ENCODE peak calls at places on chromosomes 1 and 21, in ten cellular contexts. B is upper lobe of right lung; X is neural progenitor cell; R is endothelial cell; Q is CD8-positive, alpha-beta T cell; K is AG09319; Y is tibial artery; G is GM13977; P is cardiac fibroblast; E is IMR-90. O is an unnamed sample.

GRCh38 chr1:11616766-11617165 is 37.5 kb downstream of the FBXO2 start:
- DNase-seq in B (no peak), X (no peak), R (no peak), Q (no peak), K (no peak), Y (no peak), G (no peak), P (no peak), E (no peak), O (no peak)

GRCh38 chr1:101198842-101199636 is 37.8 kb upstream of the S1PR1 start:
- DNase-seq in B (no peak), X (no peak), R (no peak), Q (no peak), K (no peak), Y (no peak), G (peak), P (no peak), E (no peak), O (no peak)

GRCh38 chr1:148160421-148161251 is 8.6 kb upstream of the NBPF11 start:
- DNase-seq in B (no peak), X (no peak), R (no peak), Q (no peak), K (no peak), Y (no peak), G (no peak), P (no peak), E (no peak), O (no peak)

GRCh38 chr1:19532519-19532918 is 47.2 kb upstream of the CAPZB start:
- DNase-seq in B (no peak), X (no peak), R (no peak), Q (no peak), K (no peak), Y (no peak), G (no peak), P (no peak), E (no peak), O (no peak)

GRCh38 chr21:46253610-46254124 is 25.1 kb upstream of the LSS start:
- DNase-seq in B (peak), X (no peak), R (no peak), Q (peak), K (no peak), Y (no peak), G (no peak), P (peak), E (peak), O (no peak)

GRCh38 chr1:82775402-82776000 is 974.8 kb downstream of the ADGRL2 start:
- DNase-seq in B (peak), X (peak), R (peak), Q (no peak), K (no peak), Y (no peak), G (no peak), P (peak), E (no peak), O (no peak)

GRCh38 chr1:154485106-154485505 is 16.9 kb upstream of the TDRD10 start:
- DNase-seq in B (no peak), X (no peak), R (peak), Q (no peak), K (no peak), Y (no peak), G (no peak), P (peak), E (no peak), O (no peak)

GRCh38 chr1:25766721-25767436 is 33.1 kb upstream of the SELENON start:
- DNase-seq in B (no peak), X (no peak), R (no peak), Q (no peak), K (no peak), Y (no peak), G (no peak), P (no peak), E (no peak), O (no peak)

GRCh38 chr1:23809751-23810171 is 9.2 kb upstream of the GALE start:
- DNase-seq in B (peak), X (peak), R (peak), Q (peak), K (no peak), Y (peak), G (peak), P (peak), E (peak), O (no peak)

GRCh38 chr1:66254785-66255184 is 279.2 kb upstream of the SGIP1 start:
- DNase-seq in B (no peak), X (no peak), R (no peak), Q (no peak), K (no peak), Y (no peak), G (no peak), P (no peak), E (no peak), O (no peak)

GRCh38 chr1:165928075-165928731 is 100.8 kb downstream of the UCK2 start:
- DNase-seq in B (no peak), X (peak), R (peak), Q (no peak), K (peak), Y (no peak), G (peak), P (peak), E (peak), O (no peak)

GRCh38 chr1:9302745-9303524 is 10.2 kb downstream of the SPSB1 start:
- DNase-seq in B (no peak), X (no peak), R (no peak), Q (peak), K (peak), Y (no peak), G (no peak), P (peak), E (peak), O (no peak)

GRCh38 chr1:60699304-60699703 is 383.1 kb upstream of the NFIA start:
- DNase-seq in B (no peak), X (no peak), R (no peak), Q (no peak), K (no peak), Y (no peak), G (no peak), P (no peak), E (no peak), O (no peak)

GRCh38 chr1:240107058-240107684 is 15.5 kb downstream of the FMN2 start:
- DNase-seq in B (no peak), X (no peak), R (no peak), Q (no peak), K (no peak), Y (no peak), G (no peak), P (no peak), E (peak), O (no peak)

GRCh38 chr1:22963044-22963677 is 9.5 kb downstream of the LACTBL1 start:
- DNase-seq in B (no peak), X (no peak), R (no peak), Q (no peak), K (no peak), Y (no peak), G (no peak), P (no peak), E (no peak), O (no peak)

GRCh38 chr1:94709891-94710581 is 110.1 kb upstream of the SLC44A3 start:
- DNase-seq in B (no peak), X (no peak), R (no peak), Q (no peak), K (no peak), Y (no peak), G (no peak), P (no peak), E (peak), O (no peak)

GRCh38 chr1:23020731-23021130 is 1.5 kb downstream of the KDM1A start:
- DNase-seq in B (no peak), X (no peak), R (no peak), Q (no peak), K (no peak), Y (no peak), G (no peak), P (no peak), E (no peak), O (no peak)

GRCh38 chr1:246271516-246271915 is 235.6 kb downstream of the SMYD3 start:
- DNase-seq in B (no peak), X (no peak), R (no peak), Q (no peak), K (no peak), Y (no peak), G (no peak), P (peak), E (peak), O (no peak)

GRCh38 chr1:205870236-205870635 is 20.3 kb upstream of the PM20D1 start:
- DNase-seq in B (no peak), X (no peak), R (no peak), Q (no peak), K (no peak), Y (no peak), G (no peak), P (no peak), E (no peak), O (no peak)

GRCh38 chr1:198528376-198528775 is 12.1 kb downstream of the ATP6V1G3 start:
- DNase-seq in B (no peak), X (no peak), R (no peak), Q (no peak), K (no peak), Y (no peak), G (no peak), P (peak), E (peak), O (no peak)

GRCh38 chr1:53834776-53835175 is 3.3 kb downstream of the NDC1 start:
- DNase-seq in B (no peak), X (no peak), R (no peak), Q (no peak), K (no peak), Y (no peak), G (no peak), P (no peak), E (no peak), O (no peak)

GRCh38 chr1:46798820-46799219 is at the start of gene CYP4B1:
- DNase-seq in B (peak), X (no peak), R (no peak), Q (no peak), K (no peak), Y (peak), G (no peak), P (no peak), E (no peak), O (no peak)

GRCh38 chr1:220271706-220272046 is 577 bp downstream of the RAB3GAP2 start:
- DNase-seq in B (no peak), X (no peak), R (peak), Q (no peak), K (no peak), Y (no peak), G (peak), P (peak), E (peak), O (no peak)

GRCh38 chr1:180881806-180882509 is 30.7 kb upstream of the KIAA1614 start:
- DNase-seq in B (no peak), X (peak), R (no peak), Q (no peak), K (peak), Y (no peak), G (peak), P (peak), E (peak), O (no peak)

GRCh38 chr1:67608661-67609571 is 76.1 kb upstream of the GADD45A start:
- DNase-seq in B (no peak), X (no peak), R (no peak), Q (no peak), K (no peak), Y (no peak), G (no peak), P (no peak), E (peak), O (no peak)

GRCh38 chr1:54754045-54754444 is 10.3 kb downstream of the PARS2 start:
- DNase-seq in B (no peak), X (no peak), R (no peak), Q (no peak), K (no peak), Y (no peak), G (no peak), P (no peak), E (no peak), O (no peak)

GRCh38 chr1:213014642-213015041 is 1.0 kb downstream of the ANGEL2 start:
- DNase-seq in B (no peak), X (peak), R (no peak), Q (no peak), K (no peak), Y (no peak), G (no peak), P (peak), E (peak), O (no peak)

GRCh38 chr1:245085508-245086095 is 69.2 kb upstream of the KIF26B start:
- DNase-seq in B (no peak), X (no peak), R (no peak), Q (no peak), K (peak), Y (no peak), G (no peak), P (peak), E (peak), O (no peak)

GRCh38 chr1:223143760-223144248 is 756 bp upstream of the TLR5 start:
- DNase-seq in B (peak), X (no peak), R (no peak), Q (peak), K (no peak), Y (no peak), G (peak), P (no peak), E (no peak), O (no peak)

GRCh38 chr1:9066945-9067807 is 2.3 kb downstream of the SLC2A5 start:
- DNase-seq in B (no peak), X (no peak), R (no peak), Q (no peak), K (peak), Y (no peak), G (no peak), P (peak), E (peak), O (peak)

GRCh38 chr1:29416825-29417557 is 180.7 kb downstream of the PTPRU start:
- DNase-seq in B (no peak), X (no peak), R (no peak), Q (no peak), K (no peak), Y (no peak), G (no peak), P (peak), E (no peak), O (no peak)

GRCh38 chr1:167957710-167958109 is 20.8 kb upstream of the MPC2 start:
- DNase-seq in B (no peak), X (no peak), R (no peak), Q (no peak), K (no peak), Y (no peak), G (no peak), P (no peak), E (peak), O (no peak)

GRCh38 chr1:50436489-50436888 is 13.2 kb upstream of the DMRTA2 start:
- DNase-seq in B (no peak), X (no peak), R (no peak), Q (no peak), K (no peak), Y (no peak), G (no peak), P (no peak), E (no peak), O (no peak)

GRCh38 chr1:114723915-114724314 is 7.3 kb upstream of the NRAS start:
- DNase-seq in B (no peak), X (no peak), R (no peak), Q (no peak), K (no peak), Y (no peak), G (no peak), P (no peak), E (no peak), O (no peak)

GRCh38 chr1:114735479-114735878 is 18.9 kb upstream of the NRAS start:
- DNase-seq in B (no peak), X (no peak), R (no peak), Q (no peak), K (no peak), Y (no peak), G (no peak), P (no peak), E (no peak), O (no peak)

GRCh38 chr1:114728553-114728952 is 12.0 kb upstream of the NRAS start:
- DNase-seq in B (no peak), X (no peak), R (no peak), Q (no peak), K (no peak), Y (no peak), G (no peak), P (no peak), E (no peak), O (no peak)

GRCh38 chr1:114725230-114725629 is 8.7 kb upstream of the NRAS start:
- DNase-seq in B (no peak), X (no peak), R (no peak), Q (no peak), K (no peak), Y (no peak), G (no peak), P (no peak), E (peak), O (no peak)

DNA sequence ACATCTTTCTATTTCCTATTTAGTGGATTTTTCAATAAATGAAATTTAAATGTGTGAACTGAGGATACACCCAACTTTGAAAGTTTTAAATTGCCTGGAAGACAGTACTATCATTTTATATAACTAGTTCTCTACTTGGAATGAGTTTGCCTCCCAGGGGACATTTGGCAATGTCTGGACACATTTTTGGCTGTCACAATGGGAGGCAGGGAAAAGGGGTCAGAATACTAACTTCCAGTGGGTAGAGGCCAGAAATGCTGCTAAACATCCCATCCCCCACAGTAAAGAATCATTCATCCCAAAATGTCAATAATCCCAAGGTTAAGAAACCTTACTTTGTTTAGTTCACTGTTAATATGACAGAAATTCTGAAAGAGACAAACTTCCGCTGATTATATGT is 13.2 kb upstream of the NRAS start:
- DNase-seq in B (no peak), X (no peak), R (no peak), Q (no peak), K (no peak), Y (no peak), G (no peak), P (peak), E (no peak), O (no peak)
- TF ChIP-seq CTCF in B (no peak), X (no peak), R (no peak), Q (no peak), K (no peak), Y (no peak), G (no peak), P (no peak), E (no peak), O (no peak)

GRCh38 chr1:71834570-71835441 is 447.5 kb downstream of the NEGR1 start:
- DNase-seq in B (no peak), X (no peak), R (no peak), Q (no peak), K (no peak), Y (no peak), G (no peak), P (peak), E (peak), O (no peak)
- TF ChIP-seq CTCF in B (no peak), X (no peak), R (no peak), Q (no peak), K (no peak), Y (no peak), G (no peak), P (no peak), E (no peak), O (no peak)

DNA sequence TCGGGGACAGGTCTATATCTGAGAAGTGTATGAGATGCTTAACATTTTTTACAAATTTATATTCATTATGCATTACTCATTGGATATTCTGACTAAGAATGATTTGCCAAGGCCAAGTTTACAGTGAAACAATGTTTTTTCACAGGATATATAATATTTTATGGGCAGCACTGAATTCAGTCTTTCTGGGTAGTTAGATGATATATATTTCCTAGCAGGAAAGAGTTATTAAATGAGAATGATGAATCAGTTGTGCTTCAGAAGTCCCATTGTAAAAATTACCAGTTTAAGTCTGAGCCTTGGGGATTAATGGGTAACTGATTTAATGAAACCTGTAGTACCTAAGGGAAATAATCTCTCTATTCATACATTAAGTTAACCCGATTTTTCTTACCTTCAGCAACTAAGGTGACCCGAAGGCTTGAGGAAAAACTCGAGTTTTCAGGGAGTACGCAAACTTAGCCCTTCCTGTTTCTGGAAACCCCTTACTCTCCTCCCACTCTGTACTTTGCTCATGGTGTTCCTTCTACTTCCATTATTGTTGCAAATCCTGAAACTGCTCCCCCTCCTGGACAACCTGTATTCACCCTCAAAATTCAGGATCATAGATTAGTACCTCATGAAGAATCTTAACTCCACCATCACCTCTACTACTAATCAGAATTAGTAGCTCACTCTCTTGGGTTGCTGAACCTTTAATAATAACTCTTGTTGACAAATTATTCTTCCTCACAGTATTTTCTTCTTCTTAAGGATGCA is 135.1 kb downstream of the AK5 start:
- DNase-seq in B (no peak), X (peak), R (peak), Q (no peak), K (no peak), Y (no peak), G (no peak), P (no peak), E (peak), O (no peak)
- TF ChIP-seq CTCF in B (peak), X (peak), R (peak), Q (no peak), K (peak), Y (no peak), G (no peak), P (peak), E (peak), O (no peak)

GRCh38 chr1:40862008-40862863 is at the start of gene CITED4:
- DNase-seq in B (peak), X (peak), R (peak), Q (peak), K (peak), Y (peak), G (peak), P (peak), E (peak), O (peak)
- TF ChIP-seq CTCF in B (peak), X (peak), R (no peak), Q (no peak), K (no peak), Y (peak), G (peak), P (peak), E (peak), O (no peak)